ENCODE peak calls at places on chromosomes 16 and 17, in eight cellular contexts. One of them, this sample, is unnamed.

GRCh38 chr17:8826808-8827435 is 27.8 kb upstream of the MFSD6L start:
- DNase-seq in CD8-positive, alpha-beta T cell: no peak
- DNase-seq in esophagus squamous epithelium: no peak
- DNase-seq in HCT116: no peak
- DNase-seq in right lobe of liver: no peak
- DNase-seq in IMR-90: no peak
- DNase-seq in heart left ventricle: no peak
- DNase-seq in AG04450: no peak
- DNase-seq in this sample: no peak

GRCh38 chr16:78183886-78184553 is 84.6 kb downstream of the WWOX start:
- DNase-seq in CD8-positive, alpha-beta T cell: no peak
- DNase-seq in esophagus squamous epithelium: no peak
- DNase-seq in HCT116: no peak
- DNase-seq in right lobe of liver: no peak
- DNase-seq in IMR-90: no peak
- DNase-seq in heart left ventricle: no peak
- DNase-seq in AG04450: no peak
- DNase-seq in this sample: no peak

GRCh38 chr17:1604831-1605528 is 23.7 kb downstream of the SLC43A2 start:
- DNase-seq in CD8-positive, alpha-beta T cell: no peak
- DNase-seq in esophagus squamous epithelium: no peak
- DNase-seq in HCT116: no peak
- DNase-seq in right lobe of liver: no peak
- DNase-seq in IMR-90: no peak
- DNase-seq in heart left ventricle: no peak
- DNase-seq in AG04450: no peak
- DNase-seq in this sample: no peak

GRCh38 chr17:78538033-78538776 is 39.0 kb downstream of the DNAH17 start:
- DNase-seq in CD8-positive, alpha-beta T cell: no peak
- DNase-seq in esophagus squamous epithelium: no peak
- DNase-seq in HCT116: no peak
- DNase-seq in right lobe of liver: no peak
- DNase-seq in IMR-90: no peak
- DNase-seq in heart left ventricle: no peak
- DNase-seq in AG04450: no peak
- DNase-seq in this sample: peak; percentile 82

GRCh38 chr17:48187867-48188608 is 80.5 kb downstream of the SNX11 start:
- DNase-seq in CD8-positive, alpha-beta T cell: no peak
- DNase-seq in esophagus squamous epithelium: no peak
- DNase-seq in HCT116: no peak
- DNase-seq in right lobe of liver: no peak
- DNase-seq in IMR-90: no peak
- DNase-seq in heart left ventricle: no peak
- DNase-seq in AG04450: no peak
- DNase-seq in this sample: no peak

GRCh38 chr16:19008245-19008644 is 24.5 kb downstream of the TMC7 start:
- DNase-seq in CD8-positive, alpha-beta T cell: no peak
- DNase-seq in esophagus squamous epithelium: no peak
- DNase-seq in HCT116: no peak
- DNase-seq in right lobe of liver: no peak
- DNase-seq in IMR-90: peak; percentile 87
- DNase-seq in heart left ventricle: no peak
- DNase-seq in AG04450: peak; percentile 66
- DNase-seq in this sample: peak; percentile 72

GRCh38 chr17:79956853-79957252 is 78.8 kb downstream of the TBC1D16 start:
- DNase-seq in CD8-positive, alpha-beta T cell: no peak
- DNase-seq in esophagus squamous epithelium: no peak
- DNase-seq in HCT116: no peak
- DNase-seq in right lobe of liver: peak; percentile 29
- DNase-seq in IMR-90: no peak
- DNase-seq in heart left ventricle: no peak
- DNase-seq in AG04450: no peak
- DNase-seq in this sample: no peak

GRCh38 chr17:17416007-17416399 is 60.8 kb upstream of the MED9 start:
- DNase-seq in CD8-positive, alpha-beta T cell: no peak
- DNase-seq in esophagus squamous epithelium: no peak
- DNase-seq in HCT116: peak; percentile 81
- DNase-seq in right lobe of liver: no peak
- DNase-seq in IMR-90: peak; percentile 83
- DNase-seq in heart left ventricle: no peak
- DNase-seq in AG04450: no peak
- DNase-seq in this sample: peak; percentile 88

GRCh38 chr17:62627904-62628603 is 584 bp downstream of the MRC2 start:
- DNase-seq in CD8-positive, alpha-beta T cell: no peak
- DNase-seq in esophagus squamous epithelium: no peak
- DNase-seq in HCT116: no peak
- DNase-seq in right lobe of liver: no peak
- DNase-seq in IMR-90: peak; percentile 74
- DNase-seq in heart left ventricle: no peak
- DNase-seq in AG04450: peak; percentile 39
- DNase-seq in this sample: peak; percentile 32

GRCh38 chr17:58913971-58914769 is 158.5 kb downstream of the PPM1E start:
- DNase-seq in CD8-positive, alpha-beta T cell: no peak
- DNase-seq in esophagus squamous epithelium: no peak
- DNase-seq in HCT116: no peak
- DNase-seq in right lobe of liver: no peak
- DNase-seq in IMR-90: peak; percentile 51
- DNase-seq in heart left ventricle: no peak
- DNase-seq in AG04450: peak; percentile 7
- DNase-seq in this sample: peak; percentile 59

GRCh38 chr16:1729445-1729844 is 23.4 kb downstream of the MAPK8IP3 start:
- DNase-seq in CD8-positive, alpha-beta T cell: no peak
- DNase-seq in esophagus squamous epithelium: no peak
- DNase-seq in HCT116: no peak
- DNase-seq in right lobe of liver: no peak
- DNase-seq in IMR-90: no peak
- DNase-seq in heart left ventricle: no peak
- DNase-seq in AG04450: no peak
- DNase-seq in this sample: no peak

GRCh38 chr16:20956319-20956718 is 55.7 kb downstream of the LYRM1 start:
- DNase-seq in CD8-positive, alpha-beta T cell: no peak
- DNase-seq in esophagus squamous epithelium: no peak
- DNase-seq in HCT116: no peak
- DNase-seq in right lobe of liver: no peak
- DNase-seq in IMR-90: peak; percentile 45
- DNase-seq in heart left ventricle: no peak
- DNase-seq in AG04450: no peak
- DNase-seq in this sample: no peak

GRCh38 chr17:35906559-35907265 is 23.9 kb downstream of the RDM1 start:
- DNase-seq in CD8-positive, alpha-beta T cell: no peak
- DNase-seq in esophagus squamous epithelium: no peak
- DNase-seq in HCT116: no peak
- DNase-seq in right lobe of liver: no peak
- DNase-seq in IMR-90: no peak
- DNase-seq in heart left ventricle: no peak
- DNase-seq in AG04450: no peak
- DNase-seq in this sample: no peak

GRCh38 chr17:48547839-48548686 is 3.2 kb upstream of the HOXB2 start:
- DNase-seq in CD8-positive, alpha-beta T cell: peak; percentile 44
- DNase-seq in esophagus squamous epithelium: no peak
- DNase-seq in HCT116: no peak
- DNase-seq in right lobe of liver: no peak
- DNase-seq in IMR-90: peak; percentile 88
- DNase-seq in heart left ventricle: no peak
- DNase-seq in AG04450: no peak
- DNase-seq in this sample: no peak

GRCh38 chr16:65959978-65960377 is 406.5 kb upstream of the CDH5 start:
- DNase-seq in CD8-positive, alpha-beta T cell: no peak
- DNase-seq in esophagus squamous epithelium: no peak
- DNase-seq in HCT116: no peak
- DNase-seq in right lobe of liver: no peak
- DNase-seq in IMR-90: no peak
- DNase-seq in heart left ventricle: no peak
- DNase-seq in AG04450: no peak
- DNase-seq in this sample: no peak

GRCh38 chr16:54505479-54506247 is 219.1 kb upstream of the IRX3 start:
- DNase-seq in CD8-positive, alpha-beta T cell: no peak
- DNase-seq in esophagus squamous epithelium: no peak
- DNase-seq in HCT116: no peak
- DNase-seq in right lobe of liver: no peak
- DNase-seq in IMR-90: no peak
- DNase-seq in heart left ventricle: no peak
- DNase-seq in AG04450: no peak
- DNase-seq in this sample: no peak

GRCh38 chr17:68344701-68345136 is 53.4 kb downstream of the ARSG start:
- DNase-seq in CD8-positive, alpha-beta T cell: peak; percentile 58
- DNase-seq in esophagus squamous epithelium: no peak
- DNase-seq in HCT116: no peak
- DNase-seq in right lobe of liver: no peak
- DNase-seq in IMR-90: no peak
- DNase-seq in heart left ventricle: no peak
- DNase-seq in AG04450: no peak
- DNase-seq in this sample: no peak

GRCh38 chr17:64343833-64344637 is 46.6 kb downstream of the PECAM1 start:
- DNase-seq in CD8-positive, alpha-beta T cell: no peak
- DNase-seq in esophagus squamous epithelium: no peak
- DNase-seq in HCT116: no peak
- DNase-seq in right lobe of liver: peak; percentile 77
- DNase-seq in IMR-90: peak; percentile 90
- DNase-seq in heart left ventricle: peak; percentile 90
- DNase-seq in AG04450: peak; percentile 46
- DNase-seq in this sample: peak; percentile 52

GRCh38 chr17:82924812-82925211 is 85.0 kb upstream of the ZNF750 start:
- DNase-seq in CD8-positive, alpha-beta T cell: no peak
- DNase-seq in esophagus squamous epithelium: no peak
- DNase-seq in HCT116: peak; percentile 10
- DNase-seq in right lobe of liver: no peak
- DNase-seq in IMR-90: no peak
- DNase-seq in heart left ventricle: no peak
- DNase-seq in AG04450: no peak
- DNase-seq in this sample: peak; percentile 23

GRCh38 chr17:82924214-82924613 is 84.4 kb upstream of the ZNF750 start:
- DNase-seq in CD8-positive, alpha-beta T cell: no peak
- DNase-seq in esophagus squamous epithelium: no peak
- DNase-seq in HCT116: no peak
- DNase-seq in right lobe of liver: no peak
- DNase-seq in IMR-90: no peak
- DNase-seq in heart left ventricle: no peak
- DNase-seq in AG04450: no peak
- DNase-seq in this sample: no peak

GRCh38 chr17:82926716-82927115 is 86.9 kb upstream of the ZNF750 start:
- DNase-seq in CD8-positive, alpha-beta T cell: no peak
- DNase-seq in esophagus squamous epithelium: no peak
- DNase-seq in HCT116: no peak
- DNase-seq in right lobe of liver: no peak
- DNase-seq in IMR-90: no peak
- DNase-seq in heart left ventricle: no peak
- DNase-seq in AG04450: no peak
- DNase-seq in this sample: no peak

GRCh38 chr17:82926081-82926480 is 86.3 kb upstream of the ZNF750 start:
- DNase-seq in CD8-positive, alpha-beta T cell: no peak
- DNase-seq in esophagus squamous epithelium: no peak
- DNase-seq in HCT116: no peak
- DNase-seq in right lobe of liver: no peak
- DNase-seq in IMR-90: no peak
- DNase-seq in heart left ventricle: no peak
- DNase-seq in AG04450: no peak
- DNase-seq in this sample: no peak

DNA sequence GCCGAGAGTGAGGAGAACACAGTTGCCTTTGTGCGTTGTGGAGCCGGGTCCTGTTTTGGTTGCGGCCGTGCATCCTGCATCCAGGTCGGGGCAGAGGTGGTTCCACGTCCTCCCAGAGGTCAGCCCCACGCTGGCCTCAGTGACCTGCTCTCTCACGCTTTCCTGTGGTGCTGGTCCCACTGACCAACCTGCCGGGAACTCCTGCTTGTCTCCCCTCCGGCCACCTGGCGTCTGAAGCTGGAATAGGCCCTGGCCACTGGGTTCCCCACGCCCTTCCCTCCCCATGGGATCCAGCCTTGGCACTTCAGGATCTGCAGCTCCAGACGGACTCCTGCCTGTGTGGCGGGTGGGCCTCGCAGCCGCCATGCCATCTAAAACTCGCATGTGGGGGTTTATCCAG is 85.5 kb upstream of the ZNF750 start:
- DNase-seq in CD8-positive, alpha-beta T cell: no peak
- DNase-seq in esophagus squamous epithelium: no peak
- DNase-seq in HCT116: no peak
- DNase-seq in right lobe of liver: no peak
- DNase-seq in IMR-90: no peak
- DNase-seq in heart left ventricle: no peak
- DNase-seq in AG04450: no peak
- DNase-seq in this sample: no peak
- TF ChIP-seq CTCF in CD8-positive, alpha-beta T cell: no peak
- TF ChIP-seq CTCF in esophagus squamous epithelium: no peak
- TF ChIP-seq CTCF in HCT116: no peak
- TF ChIP-seq CTCF in right lobe of liver: no peak
- TF ChIP-seq CTCF in IMR-90: no peak
- TF ChIP-seq CTCF in heart left ventricle: no peak
- TF ChIP-seq CTCF in AG04450: no peak
- TF ChIP-seq CTCF in this sample: no peak

GRCh38 chr16:85170066-85171003 is 58.1 kb upstream of the CIBAR2 start:
- DNase-seq in CD8-positive, alpha-beta T cell: no peak
- DNase-seq in esophagus squamous epithelium: no peak
- DNase-seq in HCT116: no peak
- DNase-seq in right lobe of liver: no peak
- DNase-seq in IMR-90: no peak
- DNase-seq in heart left ventricle: no peak
- DNase-seq in AG04450: no peak
- DNase-seq in this sample: no peak
- H3K4me3 ChIP-seq in CD8-positive, alpha-beta T cell: no peak overlapping the region
- H3K4me3 ChIP-seq in esophagus squamous epithelium: peak overlapping the region; percentile 30
- H3K4me3 ChIP-seq in HCT116: peak overlapping the region; percentile 36
- H3K4me3 ChIP-seq in right lobe of liver: peak overlapping the region; percentile 38
- H3K4me3 ChIP-seq in IMR-90: peak overlapping the region; percentile 47
- H3K4me3 ChIP-seq in heart left ventricle: peak overlapping the region; percentile 64
- H3K4me3 ChIP-seq in AG04450: peak overlapping the region; percentile 84
- H3K4me3 ChIP-seq in this sample: no peak overlapping the region

DNA sequence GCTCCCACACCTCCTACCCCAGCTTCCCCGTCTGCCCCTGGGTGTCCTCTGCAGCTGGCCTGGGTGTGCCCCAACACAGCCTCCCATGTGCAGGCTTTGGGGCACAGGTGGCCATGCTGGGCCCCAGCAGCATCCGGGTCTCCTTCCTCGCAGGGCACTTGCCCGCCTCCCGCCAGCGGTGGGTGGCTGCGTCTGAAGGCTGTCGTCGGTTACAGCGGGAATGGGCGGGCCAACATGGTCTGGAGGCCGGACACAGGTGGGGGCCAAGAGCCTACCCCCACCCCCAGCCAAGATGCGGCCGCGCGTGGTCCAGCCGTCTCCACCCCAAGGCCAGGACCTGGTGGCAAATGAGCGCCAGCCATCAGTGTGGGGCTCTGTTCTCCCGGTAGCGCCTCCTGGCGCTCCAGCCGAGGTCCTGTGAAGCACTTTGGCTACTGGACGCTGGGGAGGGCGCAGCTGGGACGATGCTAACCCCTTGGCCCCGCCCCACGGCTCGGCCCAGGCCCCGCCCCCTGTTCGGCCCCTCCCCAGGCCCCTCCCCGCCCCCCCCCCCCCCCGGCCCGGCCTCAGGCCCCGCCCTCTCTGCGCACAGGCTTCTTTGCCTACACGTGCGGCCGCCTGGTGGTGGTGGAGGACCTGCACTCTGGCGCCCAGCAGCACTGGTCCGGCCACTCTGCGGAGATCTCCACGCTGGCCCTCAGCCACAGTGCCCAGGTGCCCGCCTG is 7.3 kb upstream of the RHOT2 start:
- DNase-seq in CD8-positive, alpha-beta T cell: peak; percentile 64
- DNase-seq in esophagus squamous epithelium: no peak
- DNase-seq in HCT116: peak; percentile 53
- DNase-seq in right lobe of liver: peak; percentile 83
- DNase-seq in IMR-90: peak; percentile 77
- DNase-seq in heart left ventricle: peak; percentile 87
- DNase-seq in AG04450: peak; percentile 55
- DNase-seq in this sample: peak; percentile 84
- TF ChIP-seq CTCF in CD8-positive, alpha-beta T cell: no peak
- TF ChIP-seq CTCF in esophagus squamous epithelium: peak; percentile 54
- TF ChIP-seq CTCF in HCT116: peak; percentile 44
- TF ChIP-seq CTCF in right lobe of liver: peak; percentile 36
- TF ChIP-seq CTCF in IMR-90: peak; percentile 37
- TF ChIP-seq CTCF in heart left ventricle: peak; percentile 66
- TF ChIP-seq CTCF in AG04450: peak; percentile 50
- TF ChIP-seq CTCF in this sample: peak; percentile 59

GRCh38 chr16:566475-567361 is at the start of gene NHLRC4:
- DNase-seq in CD8-positive, alpha-beta T cell: peak; percentile 57
- DNase-seq in esophagus squamous epithelium: no peak
- DNase-seq in HCT116: no peak
- DNase-seq in right lobe of liver: no peak
- DNase-seq in IMR-90: peak; percentile 54
- DNase-seq in heart left ventricle: peak; percentile 86
- DNase-seq in AG04450: no peak
- DNase-seq in this sample: peak; percentile 54
- H3K4me3 ChIP-seq in CD8-positive, alpha-beta T cell: peak within 1 kb of the TSS; percentile 50
- H3K4me3 ChIP-seq in esophagus squamous epithelium: peak within 1 kb of the TSS; percentile 23
- H3K4me3 ChIP-seq in HCT116: no peak within 1 kb of the TSS
- H3K4me3 ChIP-seq in right lobe of liver: no peak within 1 kb of the TSS
- H3K4me3 ChIP-seq in IMR-90: no peak within 1 kb of the TSS
- H3K4me3 ChIP-seq in heart left ventricle: peak within 1 kb of the TSS; percentile 50
- H3K4me3 ChIP-seq in AG04450: peak within 1 kb of the TSS; percentile 23
- H3K4me3 ChIP-seq in this sample: no peak within 1 kb of the TSS